ENCODE peak calls at places on chromosomes 12 and 14, in ten cellular contexts. One of them, this sample, is unnamed.

GRCh38 chr14:67749341-67750110 is 47.8 kb downstream of the RDH12 start:
- DNase-seq in suprapubic skin: no peak
- DNase-seq in lower leg skin: no peak
- DNase-seq in stomach: no peak
- DNase-seq in breast epithelium: no peak
- DNase-seq in tibial nerve: no peak
- DNase-seq in A549: no peak
- DNase-seq in adrenal gland: no peak
- DNase-seq in sigmoid colon: no peak
- DNase-seq in H54: no peak
- DNase-seq in this sample: no peak

GRCh38 chr12:51021694-51022093 is 4.5 kb downstream of the SLC11A2 start:
- DNase-seq in A549: no peak
- DNase-seq in stomach: no peak
- DNase-seq in H54: no peak
- DNase-seq in suprapubic skin: no peak
- DNase-seq in tibial nerve: no peak
- DNase-seq in lower leg skin: no peak
- DNase-seq in adrenal gland: no peak
- DNase-seq in breast epithelium: no peak
- DNase-seq in sigmoid colon: no peak
- DNase-seq in this sample: peak

GRCh38 chr14:83994020-83994419 is 1535.9 kb upstream of the FLRT2 start:
- DNase-seq in A549: no peak
- DNase-seq in breast epithelium: no peak
- DNase-seq in tibial nerve: no peak
- DNase-seq in adrenal gland: no peak
- DNase-seq in sigmoid colon: no peak
- DNase-seq in lower leg skin: no peak
- DNase-seq in suprapubic skin: no peak
- DNase-seq in stomach: no peak
- DNase-seq in H54: no peak
- DNase-seq in this sample: no peak

GRCh38 chr14:64612021-64612380 is 62.2 kb downstream of the PPP1R36 start:
- DNase-seq in H54: peak
- DNase-seq in stomach: no peak
- DNase-seq in lower leg skin: no peak
- DNase-seq in sigmoid colon: no peak
- DNase-seq in adrenal gland: no peak
- DNase-seq in A549: peak
- DNase-seq in suprapubic skin: no peak
- DNase-seq in breast epithelium: no peak
- DNase-seq in tibial nerve: no peak
- DNase-seq in this sample: no peak

GRCh38 chr12:41264281-41264680 is 76.2 kb downstream of the PDZRN4 start:
- DNase-seq in tibial nerve: no peak
- DNase-seq in breast epithelium: no peak
- DNase-seq in H54: no peak
- DNase-seq in lower leg skin: no peak
- DNase-seq in suprapubic skin: no peak
- DNase-seq in adrenal gland: no peak
- DNase-seq in A549: no peak
- DNase-seq in sigmoid colon: no peak
- DNase-seq in stomach: no peak
- DNase-seq in this sample: peak

GRCh38 chr12:8052679-8053078 is 13.5 kb downstream of the C3AR1 start:
- DNase-seq in sigmoid colon: no peak
- DNase-seq in lower leg skin: no peak
- DNase-seq in H54: no peak
- DNase-seq in A549: no peak
- DNase-seq in tibial nerve: no peak
- DNase-seq in breast epithelium: no peak
- DNase-seq in suprapubic skin: no peak
- DNase-seq in adrenal gland: peak
- DNase-seq in stomach: no peak
- DNase-seq in this sample: peak

GRCh38 chr14:85250369-85250768 is 279.6 kb upstream of the FLRT2 start:
- DNase-seq in tibial nerve: no peak
- DNase-seq in lower leg skin: no peak
- DNase-seq in A549: no peak
- DNase-seq in adrenal gland: no peak
- DNase-seq in breast epithelium: no peak
- DNase-seq in suprapubic skin: no peak
- DNase-seq in stomach: no peak
- DNase-seq in H54: no peak
- DNase-seq in sigmoid colon: no peak
- DNase-seq in this sample: no peak

GRCh38 chr12:89247962-89248361 is 104.3 kb downstream of the DUSP6 start:
- DNase-seq in tibial nerve: no peak
- DNase-seq in adrenal gland: no peak
- DNase-seq in stomach: no peak
- DNase-seq in H54: no peak
- DNase-seq in A549: no peak
- DNase-seq in suprapubic skin: no peak
- DNase-seq in breast epithelium: no peak
- DNase-seq in lower leg skin: no peak
- DNase-seq in sigmoid colon: no peak
- DNase-seq in this sample: no peak

GRCh38 chr14:105525861-105526780 is at the start of gene TMEM121:
- DNase-seq in H54: no peak
- DNase-seq in breast epithelium: no peak
- DNase-seq in tibial nerve: no peak
- DNase-seq in suprapubic skin: peak
- DNase-seq in A549: peak
- DNase-seq in adrenal gland: no peak
- DNase-seq in sigmoid colon: no peak
- DNase-seq in lower leg skin: peak
- DNase-seq in stomach: no peak
- DNase-seq in this sample: peak

GRCh38 chr12:78559441-78559840 is 305.1 kb upstream of the SYT1 start:
- DNase-seq in lower leg skin: no peak
- DNase-seq in A549: no peak
- DNase-seq in sigmoid colon: no peak
- DNase-seq in adrenal gland: no peak
- DNase-seq in stomach: no peak
- DNase-seq in breast epithelium: no peak
- DNase-seq in suprapubic skin: no peak
- DNase-seq in tibial nerve: no peak
- DNase-seq in H54: no peak
- DNase-seq in this sample: no peak

GRCh38 chr12:94123127-94123526 is 25.2 kb upstream of the PLXNC1 start:
- DNase-seq in tibial nerve: no peak
- DNase-seq in stomach: no peak
- DNase-seq in lower leg skin: no peak
- DNase-seq in A549: no peak
- DNase-seq in breast epithelium: no peak
- DNase-seq in sigmoid colon: no peak
- DNase-seq in suprapubic skin: no peak
- DNase-seq in adrenal gland: no peak
- DNase-seq in H54: no peak
- DNase-seq in this sample: no peak

GRCh38 chr14:97697772-97698171 is 900.6 kb downstream of the VRK1 start:
- DNase-seq in tibial nerve: no peak
- DNase-seq in sigmoid colon: no peak
- DNase-seq in lower leg skin: no peak
- DNase-seq in adrenal gland: no peak
- DNase-seq in H54: no peak
- DNase-seq in stomach: no peak
- DNase-seq in suprapubic skin: no peak
- DNase-seq in A549: no peak
- DNase-seq in breast epithelium: no peak
- DNase-seq in this sample: no peak

GRCh38 chr12:64713372-64713771 is 45.8 kb downstream of the GNS start:
- DNase-seq in H54: no peak
- DNase-seq in tibial nerve: no peak
- DNase-seq in breast epithelium: no peak
- DNase-seq in suprapubic skin: no peak
- DNase-seq in stomach: no peak
- DNase-seq in lower leg skin: no peak
- DNase-seq in sigmoid colon: no peak
- DNase-seq in adrenal gland: no peak
- DNase-seq in A549: no peak
- DNase-seq in this sample: no peak

GRCh38 chr12:570237-570925 is 92.9 kb downstream of the NINJ2 start:
- DNase-seq in tibial nerve: peak
- DNase-seq in sigmoid colon: peak
- DNase-seq in A549: peak
- DNase-seq in stomach: peak
- DNase-seq in lower leg skin: peak
- DNase-seq in H54: peak
- DNase-seq in breast epithelium: peak
- DNase-seq in adrenal gland: peak
- DNase-seq in suprapubic skin: peak
- DNase-seq in this sample: peak
- TF ChIP-seq POLR2A in tibial nerve: peak
- TF ChIP-seq POLR2A in sigmoid colon: peak
- TF ChIP-seq POLR2A in A549: peak
- TF ChIP-seq POLR2A in stomach: no peak
- TF ChIP-seq POLR2A in lower leg skin: no peak
- TF ChIP-seq POLR2A in H54: peak
- TF ChIP-seq POLR2A in breast epithelium: no peak
- TF ChIP-seq POLR2A in adrenal gland: peak
- TF ChIP-seq POLR2A in suprapubic skin: no peak
- TF ChIP-seq POLR2A in this sample: no peak

GRCh38 chr14:52951730-52952481 is 1.1 kb upstream of the FERMT2 start:
- DNase-seq in adrenal gland: peak
- DNase-seq in sigmoid colon: peak
- DNase-seq in stomach: peak
- DNase-seq in H54: peak
- DNase-seq in breast epithelium: peak
- DNase-seq in suprapubic skin: no peak
- DNase-seq in lower leg skin: no peak
- DNase-seq in A549: peak
- DNase-seq in tibial nerve: no peak
- DNase-seq in this sample: peak
- TF ChIP-seq POLR2A in adrenal gland: no peak
- TF ChIP-seq POLR2A in sigmoid colon: no peak
- TF ChIP-seq POLR2A in stomach: no peak
- TF ChIP-seq POLR2A in H54: no peak
- TF ChIP-seq POLR2A in breast epithelium: no peak
- TF ChIP-seq POLR2A in suprapubic skin: no peak
- TF ChIP-seq POLR2A in lower leg skin: no peak
- TF ChIP-seq POLR2A in A549: no peak
- TF ChIP-seq POLR2A in tibial nerve: no peak
- TF ChIP-seq POLR2A in this sample: no peak

GRCh38 chr12:56121204-56121870 is 3.3 kb downstream of the ZC3H10 start:
- DNase-seq in tibial nerve: no peak
- DNase-seq in adrenal gland: peak
- DNase-seq in H54: no peak
- DNase-seq in breast epithelium: no peak
- DNase-seq in A549: no peak
- DNase-seq in lower leg skin: no peak
- DNase-seq in suprapubic skin: no peak
- DNase-seq in sigmoid colon: no peak
- DNase-seq in stomach: no peak
- DNase-seq in this sample: no peak
- TF ChIP-seq POLR2A in tibial nerve: no peak
- TF ChIP-seq POLR2A in adrenal gland: peak
- TF ChIP-seq POLR2A in H54: no peak
- TF ChIP-seq POLR2A in breast epithelium: no peak
- TF ChIP-seq POLR2A in A549: no peak
- TF ChIP-seq POLR2A in lower leg skin: no peak
- TF ChIP-seq POLR2A in suprapubic skin: no peak
- TF ChIP-seq POLR2A in sigmoid colon: no peak
- TF ChIP-seq POLR2A in stomach: no peak
- TF ChIP-seq POLR2A in this sample: no peak

GRCh38 chr12:118358008-118358359 is 14.7 kb downstream of the TAOK3 start:
- DNase-seq in lower leg skin: no peak
- DNase-seq in breast epithelium: no peak
- DNase-seq in suprapubic skin: no peak
- DNase-seq in tibial nerve: no peak
- DNase-seq in H54: no peak
- DNase-seq in sigmoid colon: no peak
- DNase-seq in stomach: no peak
- DNase-seq in A549: no peak
- DNase-seq in adrenal gland: no peak
- DNase-seq in this sample: no peak

GRCh38 chr12:118358607-118359540 is 13.8 kb downstream of the TAOK3 start:
- DNase-seq in adrenal gland: no peak
- DNase-seq in H54: no peak
- DNase-seq in sigmoid colon: no peak
- DNase-seq in breast epithelium: no peak
- DNase-seq in A549: no peak
- DNase-seq in stomach: no peak
- DNase-seq in tibial nerve: no peak
- DNase-seq in lower leg skin: no peak
- DNase-seq in suprapubic skin: no peak
- DNase-seq in this sample: peak

GRCh38 chr12:118360785-118361404 is 11.8 kb downstream of the TAOK3 start:
- DNase-seq in stomach: no peak
- DNase-seq in breast epithelium: no peak
- DNase-seq in sigmoid colon: no peak
- DNase-seq in adrenal gland: no peak
- DNase-seq in suprapubic skin: no peak
- DNase-seq in A549: no peak
- DNase-seq in tibial nerve: no peak
- DNase-seq in H54: no peak
- DNase-seq in lower leg skin: no peak
- DNase-seq in this sample: peak

GRCh38 chr12:118357327-118358007 is 15.2 kb downstream of the TAOK3 start:
- DNase-seq in sigmoid colon: no peak
- DNase-seq in A549: peak
- DNase-seq in tibial nerve: no peak
- DNase-seq in adrenal gland: peak
- DNase-seq in suprapubic skin: no peak
- DNase-seq in lower leg skin: peak
- DNase-seq in stomach: no peak
- DNase-seq in breast epithelium: no peak
- DNase-seq in H54: no peak
- DNase-seq in this sample: peak

DNA sequence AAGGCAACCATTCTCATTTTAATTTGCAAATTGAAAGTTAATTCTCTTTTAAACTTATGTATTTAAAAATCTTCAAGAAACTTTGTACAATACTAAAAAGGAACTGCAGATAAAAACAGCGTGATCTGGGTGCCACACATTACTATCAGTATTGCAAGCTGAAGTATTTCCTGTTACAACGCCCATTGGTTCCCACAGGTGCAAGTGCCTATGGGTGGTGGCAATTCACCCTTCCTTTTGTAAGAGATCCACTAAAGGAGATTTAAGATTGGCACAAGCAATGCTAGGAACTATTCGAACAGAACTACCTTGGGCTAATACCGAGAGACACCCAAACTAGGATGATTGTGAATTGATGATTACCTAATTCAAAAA is 13.2 kb downstream of the TAOK3 start:
- DNase-seq in tibial nerve: no peak
- DNase-seq in H54: no peak
- DNase-seq in suprapubic skin: no peak
- DNase-seq in adrenal gland: no peak
- DNase-seq in stomach: no peak
- DNase-seq in lower leg skin: no peak
- DNase-seq in breast epithelium: no peak
- DNase-seq in sigmoid colon: no peak
- DNase-seq in A549: no peak
- DNase-seq in this sample: peak
- TF ChIP-seq POLR2A in tibial nerve: no peak
- TF ChIP-seq POLR2A in H54: no peak
- TF ChIP-seq POLR2A in suprapubic skin: no peak
- TF ChIP-seq POLR2A in adrenal gland: no peak
- TF ChIP-seq POLR2A in stomach: no peak
- TF ChIP-seq POLR2A in lower leg skin: no peak
- TF ChIP-seq POLR2A in breast epithelium: no peak
- TF ChIP-seq POLR2A in sigmoid colon: no peak
- TF ChIP-seq POLR2A in A549: no peak
- TF ChIP-seq POLR2A in this sample: peak